ENCODE peak calls at places on chromosomes 11 and 22, in four cellular contexts. N is lung, J is WTC11, T is fibroblast of mammary gland. C is an unnamed sample.

GRCh38 chr22:46428171-46428570 is 92.7 kb downstream of the TRMU start:
- DNase-seq in N (no peak), J (no peak), T (no peak), C (no peak)

GRCh38 chr22:43351966-43352345 is 8.8 kb upstream of the SCUBE1 start:
- DNase-seq in N (no peak), J (no peak), T (no peak), C (no peak)

GRCh38 chr11:132028380-132029240 is 658.2 kb downstream of the NTM start:
- DNase-seq in N (no peak), J (no peak), T (peak; percentile 69), C (no peak)

GRCh38 chr11:3136542-3137455 is 28.3 kb downstream of the OSBPL5 start:
- DNase-seq in N (no peak), J (no peak), T (no peak), C (no peak)

GRCh38 chr11:126538071-126538470 is 182.6 kb downstream of the ST3GAL4 start:
- DNase-seq in N (no peak), J (no peak), T (no peak), C (no peak)

GRCh38 chr22:37747715-37748100 is 50.9 kb downstream of the TRIOBP start:
- DNase-seq in N (no peak), J (no peak), T (no peak), C (no peak)

GRCh38 chr11:117862019-117862725 is 14.3 kb downstream of the FXYD6 start:
- DNase-seq in N (no peak), J (no peak), T (no peak), C (no peak)

GRCh38 chr22:40203568-40203967 is 25.8 kb downstream of the TNRC6B start:
- DNase-seq in N (no peak), J (no peak), T (no peak), C (no peak)

GRCh38 chr22:40415531-40416266 is 45.3 kb downstream of the SGSM3 start:
- DNase-seq in N (no peak), J (no peak), T (no peak), C (no peak)

GRCh38 chr11:110295086-110295485 is 1.3 kb downstream of the RDX start:
- DNase-seq in N (no peak), J (no peak), T (no peak), C (no peak)

GRCh38 chr11:103339485-103339857 is 230.2 kb downstream of the DYNC2H1 start:
- DNase-seq in N (no peak), J (no peak), T (no peak), C (no peak)

GRCh38 chr11:126359431-126360048 is 4.1 kb downstream of the ST3GAL4 start:
- DNase-seq in N (peak; percentile 54), J (no peak), T (peak; percentile 91), C (no peak)

GRCh38 chr22:24363243-24363642 is 64.2 kb upstream of the ADORA2A start:
- DNase-seq in N (no peak), J (no peak), T (no peak), C (no peak)

GRCh38 chr11:13772223-13773046 is 104.0 kb downstream of the FAR1 start:
- DNase-seq in N (no peak), J (no peak), T (peak; percentile 75), C (no peak)
- TF ChIP-seq CTCF in N (peak; percentile 57), J (peak; percentile 22), T (peak; percentile 39), C (no peak)

GRCh38 chr11:43515090-43515489 is 156.4 kb downstream of the TTC17 start:
- DNase-seq in N (no peak), J (peak; percentile 57), T (no peak), C (no peak)
- TF ChIP-seq CTCF in N (no peak), J (no peak), T (peak; percentile 14), C (no peak)

GRCh38 chr11:15609445-15609844 is 494.7 kb downstream of the INSC start:
- DNase-seq in N (no peak), J (no peak), T (no peak), C (no peak)
- TF ChIP-seq CTCF in N (no peak), J (no peak), T (no peak), C (no peak)

GRCh38 chr11:10990160-10990559 is 132.3 kb upstream of the ZBED5 start:
- DNase-seq in N (no peak), J (no peak), T (peak; percentile 16), C (no peak)

GRCh38 chr11:10990637-10991036 is 132.8 kb upstream of the ZBED5 start:
- DNase-seq in N (no peak), J (no peak), T (peak; percentile 40), C (no peak)

GRCh38 chr11:10993640-10994039 is 135.8 kb upstream of the ZBED5 start:
- DNase-seq in N (no peak), J (no peak), T (no peak), C (no peak)

GRCh38 chr11:10993186-10993585 is 135.3 kb upstream of the ZBED5 start:
- DNase-seq in N (no peak), J (no peak), T (peak; percentile 41), C (no peak)

DNA sequence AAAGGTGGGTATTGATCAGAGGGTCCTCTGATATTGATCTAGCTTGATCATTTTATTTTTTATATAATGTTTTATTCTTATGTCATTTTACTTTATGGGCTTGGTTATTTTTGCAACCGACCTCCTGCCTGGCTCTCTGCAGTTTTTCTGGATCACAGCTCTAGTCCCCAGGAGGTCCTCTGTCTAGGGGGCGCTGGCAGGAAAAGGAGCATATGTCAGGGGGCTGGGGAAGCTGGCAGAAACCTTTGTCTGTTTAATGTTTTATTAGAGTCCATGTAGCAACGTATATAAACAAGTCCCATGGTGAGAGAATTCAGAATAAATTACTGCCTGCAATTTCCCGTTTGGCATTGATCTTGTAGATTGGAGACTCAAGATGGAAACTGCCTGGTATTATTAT is 133.5 kb upstream of the ZBED5 start:
- DNase-seq in N (no peak), J (no peak), T (no peak), C (no peak)
- TF ChIP-seq CTCF in N (no peak), J (no peak), T (no peak), C (no peak)

GRCh38 chr22:23113067-23113846 is 28.5 kb downstream of the RSPH14 start:
- DNase-seq in N (no peak), J (no peak), T (peak; percentile 35), C (no peak)
- TF ChIP-seq CTCF in N (no peak), J (no peak), T (no peak), C (no peak)

GRCh38 chr11:68340784-68341556 is 28.6 kb downstream of the LRP5 start:
- DNase-seq in N (no peak), J (no peak), T (peak; percentile 66), C (no peak)

GRCh38 chr11:68340003-68340767 is 27.8 kb downstream of the LRP5 start:
- DNase-seq in N (no peak), J (no peak), T (no peak), C (no peak)

GRCh38 chr11:68342459-68343158 is 30.2 kb downstream of the LRP5 start:
- DNase-seq in N (peak; percentile 61), J (peak; percentile 74), T (no peak), C (no peak)

GRCh38 chr11:68343761-68344256 is 31.4 kb downstream of the LRP5 start:
- DNase-seq in N (no peak), J (no peak), T (no peak), C (no peak)

GRCh38 chr11:68341557-68342458 is 29.4 kb downstream of the LRP5 start:
- DNase-seq in N (no peak), J (no peak), T (no peak), C (no peak)
- TF ChIP-seq CTCF in N (no peak), J (no peak), T (peak; percentile 2), C (no peak)

DNA sequence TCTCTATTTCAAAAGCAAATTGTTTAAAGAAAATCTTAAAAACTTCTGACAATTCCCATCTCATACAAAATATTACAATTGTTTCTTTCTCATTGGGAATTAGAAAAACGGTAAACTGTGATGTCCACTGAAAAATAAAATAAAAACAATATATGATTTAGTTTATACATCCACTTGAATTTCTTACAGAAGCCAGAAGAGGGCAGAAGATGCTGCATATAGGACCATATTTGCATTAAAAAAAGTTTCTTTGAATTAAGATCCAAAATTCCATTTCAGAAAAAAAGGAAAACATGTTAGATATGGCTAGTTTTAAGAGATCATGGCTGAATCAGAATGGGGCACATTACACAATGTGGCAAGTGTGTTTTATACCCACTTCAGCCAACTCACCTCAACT is 39.3 kb upstream of the LRRC4C start:
- DNase-seq in N (no peak), J (no peak), T (peak; percentile 8), C (no peak)
- TF ChIP-seq CTCF in N (no peak), J (no peak), T (peak; percentile 34), C (no peak)

C was measured in activated B cell treated with CpG ODN at 0.5 μM for 24 hours.